ENCODE peak calls at places on chromosome X, in seven cellular contexts. One of them, this sample, is unnamed.

GRCh38 chrX:13123857-13124345 is 79.5 kb upstream of the FAM9C start:
- DNase-seq in choroid plexus epithelial cell: peak; percentile 85
- DNase-seq in cardiac muscle cell: peak; percentile 35
- DNase-seq in fibroblast of mammary gland: peak; percentile 59
- DNase-seq in CD8-positive, alpha-beta T cell: no peak
- DNase-seq in PC-9: no peak
- DNase-seq in transverse colon: no peak
- DNase-seq in this sample: no peak

GRCh38 chrX:70554081-70554480 is 109.4 kb downstream of the DLG3 start:
- DNase-seq in choroid plexus epithelial cell: peak; percentile 52
- DNase-seq in cardiac muscle cell: peak; percentile 58
- DNase-seq in fibroblast of mammary gland: peak; percentile 45
- DNase-seq in CD8-positive, alpha-beta T cell: no peak
- DNase-seq in PC-9: no peak
- DNase-seq in transverse colon: no peak
- DNase-seq in this sample: peak; percentile 49

GRCh38 chrX:41472231-41472815 is 25.2 kb downstream of the NYX start:
- DNase-seq in choroid plexus epithelial cell: no peak
- DNase-seq in cardiac muscle cell: no peak
- DNase-seq in fibroblast of mammary gland: no peak
- DNase-seq in CD8-positive, alpha-beta T cell: no peak
- DNase-seq in PC-9: no peak
- DNase-seq in transverse colon: no peak
- DNase-seq in this sample: no peak

GRCh38 chrX:138748480-138748879 is 37.0 kb upstream of the FGF13 start:
- DNase-seq in choroid plexus epithelial cell: peak; percentile 10
- DNase-seq in cardiac muscle cell: peak; percentile 11
- DNase-seq in fibroblast of mammary gland: peak; percentile 36
- DNase-seq in CD8-positive, alpha-beta T cell: no peak
- DNase-seq in PC-9: no peak
- DNase-seq in transverse colon: no peak
- DNase-seq in this sample: peak; percentile 12

GRCh38 chrX:54921427-54922021 is 900 bp downstream of the TRO start:
- DNase-seq in choroid plexus epithelial cell: peak; percentile 84
- DNase-seq in cardiac muscle cell: peak; percentile 75
- DNase-seq in fibroblast of mammary gland: peak; percentile 67
- DNase-seq in CD8-positive, alpha-beta T cell: peak; percentile 53
- DNase-seq in PC-9: no peak
- DNase-seq in transverse colon: peak; percentile 47
- DNase-seq in this sample: peak; percentile 59

GRCh38 chrX:153725039-153725831 is 579 bp downstream of the ABCD1 start:
- DNase-seq in choroid plexus epithelial cell: no peak
- DNase-seq in cardiac muscle cell: no peak
- DNase-seq in fibroblast of mammary gland: no peak
- DNase-seq in CD8-positive, alpha-beta T cell: peak; percentile 30
- DNase-seq in PC-9: peak; percentile 19
- DNase-seq in transverse colon: no peak
- DNase-seq in this sample: no peak

GRCh38 chrX:72123471-72124185 is 8.1 kb downstream of the RTL5 start:
- DNase-seq in choroid plexus epithelial cell: peak; percentile 71
- DNase-seq in cardiac muscle cell: peak; percentile 66
- DNase-seq in fibroblast of mammary gland: no peak
- DNase-seq in CD8-positive, alpha-beta T cell: no peak
- DNase-seq in PC-9: no peak
- DNase-seq in transverse colon: no peak
- DNase-seq in this sample: peak; percentile 64

GRCh38 chrX:8404443-8404842 is 60.2 kb upstream of the VCX3B start:
- DNase-seq in choroid plexus epithelial cell: peak; percentile 12
- DNase-seq in cardiac muscle cell: peak; percentile 60
- DNase-seq in fibroblast of mammary gland: no peak
- DNase-seq in CD8-positive, alpha-beta T cell: no peak
- DNase-seq in PC-9: peak; percentile 58
- DNase-seq in transverse colon: no peak
- DNase-seq in this sample: no peak

GRCh38 chrX:123962006-123962485 is 540 bp downstream of the STAG2 start:
- DNase-seq in choroid plexus epithelial cell: no peak
- DNase-seq in cardiac muscle cell: peak; percentile 7
- DNase-seq in fibroblast of mammary gland: peak; percentile 33
- DNase-seq in CD8-positive, alpha-beta T cell: no peak
- DNase-seq in PC-9: no peak
- DNase-seq in transverse colon: no peak
- DNase-seq in this sample: peak; percentile 20

GRCh38 chrX:123965712-123966111 is 4.2 kb downstream of the STAG2 start:
- DNase-seq in choroid plexus epithelial cell: no peak
- DNase-seq in cardiac muscle cell: no peak
- DNase-seq in fibroblast of mammary gland: no peak
- DNase-seq in CD8-positive, alpha-beta T cell: no peak
- DNase-seq in PC-9: no peak
- DNase-seq in transverse colon: no peak
- DNase-seq in this sample: no peak

GRCh38 chrX:123961268-123962005 is at the start of gene STAG2:
- DNase-seq in choroid plexus epithelial cell: peak; percentile 93
- DNase-seq in cardiac muscle cell: peak; percentile 93
- DNase-seq in fibroblast of mammary gland: peak; percentile 88
- DNase-seq in CD8-positive, alpha-beta T cell: peak; percentile 42
- DNase-seq in PC-9: peak; percentile 69
- DNase-seq in transverse colon: peak; percentile 77
- DNase-seq in this sample: peak; percentile 92

GRCh38 chrX:123962794-123963373 is 1.4 kb downstream of the STAG2 start:
- DNase-seq in choroid plexus epithelial cell: peak; percentile 97
- DNase-seq in cardiac muscle cell: peak; percentile 97
- DNase-seq in fibroblast of mammary gland: peak; percentile 94
- DNase-seq in CD8-positive, alpha-beta T cell: peak; percentile 93
- DNase-seq in PC-9: peak; percentile 92
- DNase-seq in transverse colon: peak; percentile 89
- DNase-seq in this sample: peak; percentile 97

DNA sequence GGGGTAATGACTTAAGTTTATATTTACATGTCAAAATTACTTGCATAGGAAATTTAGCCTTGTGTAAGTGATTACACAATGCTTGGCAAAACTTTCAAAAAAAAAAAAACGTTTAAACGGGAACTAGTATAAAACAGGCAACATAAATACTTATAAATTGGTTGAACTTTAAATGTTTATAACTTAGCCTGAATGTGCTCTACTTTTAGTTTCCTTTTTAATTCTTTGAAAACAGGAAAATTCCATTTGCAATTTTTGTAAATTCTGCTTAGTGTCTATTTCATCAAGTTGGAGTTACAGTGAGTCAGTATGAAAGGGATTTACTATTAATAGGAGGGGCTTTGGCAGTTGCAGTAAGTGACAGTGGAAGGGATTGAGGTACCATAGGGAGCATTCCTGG is 2.6 kb downstream of the STAG2 start:
- DNase-seq in choroid plexus epithelial cell: peak; percentile 38
- DNase-seq in cardiac muscle cell: peak; percentile 29
- DNase-seq in fibroblast of mammary gland: peak; percentile 30
- DNase-seq in CD8-positive, alpha-beta T cell: no peak
- DNase-seq in PC-9: no peak
- DNase-seq in transverse colon: no peak
- DNase-seq in this sample: peak; percentile 64
- H3K4me3 ChIP-seq in choroid plexus epithelial cell: peak overlapping the region; percentile 50
- H3K4me3 ChIP-seq in cardiac muscle cell: peak overlapping the region; percentile 48
- H3K4me3 ChIP-seq in fibroblast of mammary gland: no peak overlapping the region
- H3K4me3 ChIP-seq in CD8-positive, alpha-beta T cell: no peak overlapping the region
- H3K4me3 ChIP-seq in PC-9: peak overlapping the region; percentile 79
- H3K4me3 ChIP-seq in transverse colon: peak overlapping the region; percentile 56
- H3K4me3 ChIP-seq in this sample: peak overlapping the region; percentile 85

DNA sequence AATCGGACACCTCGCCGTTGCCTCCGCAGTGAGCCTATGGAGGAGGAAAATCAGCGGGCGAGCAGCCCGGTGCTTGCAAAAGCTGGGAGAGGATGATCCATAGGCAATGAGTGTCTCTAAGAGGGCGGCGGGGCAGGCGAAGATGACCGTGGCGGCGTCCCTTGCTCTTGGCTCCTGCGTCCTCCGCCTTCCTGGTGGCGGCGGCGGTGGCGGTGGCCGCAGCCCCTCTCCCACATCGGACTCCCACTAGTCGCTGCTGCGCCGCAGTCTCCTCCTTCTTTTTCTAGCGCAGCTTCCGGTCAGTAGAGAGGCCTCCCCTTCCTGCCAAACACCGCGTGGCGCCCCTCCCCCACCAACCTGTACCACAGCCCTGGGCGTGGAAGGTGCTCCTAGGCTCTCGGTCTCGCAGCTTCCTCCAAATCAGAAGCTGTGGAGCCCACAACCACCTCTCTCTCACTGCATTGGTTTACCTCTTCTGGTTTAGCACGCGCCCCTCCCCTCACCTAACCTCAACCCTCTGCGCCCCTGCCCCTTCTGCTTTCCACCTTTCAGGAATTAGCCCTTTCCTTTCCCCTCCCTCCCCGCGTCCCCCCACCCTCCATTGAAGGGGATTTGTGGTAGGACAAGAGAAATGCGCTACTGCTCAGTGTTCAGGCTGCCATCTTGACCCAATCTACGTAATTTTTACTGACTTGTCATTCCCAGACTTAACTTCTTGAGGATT is at the start of gene SPIN3:
- DNase-seq in choroid plexus epithelial cell: peak; percentile 72
- DNase-seq in cardiac muscle cell: peak; percentile 81
- DNase-seq in fibroblast of mammary gland: peak; percentile 57
- DNase-seq in CD8-positive, alpha-beta T cell: peak; percentile 47
- DNase-seq in PC-9: peak; percentile 97
- DNase-seq in transverse colon: peak; percentile 89
- DNase-seq in this sample: peak; percentile 66
- H3K4me3 ChIP-seq in choroid plexus epithelial cell: peak within 1 kb of the TSS; percentile 75
- H3K4me3 ChIP-seq in cardiac muscle cell: peak within 1 kb of the TSS; percentile 72
- H3K4me3 ChIP-seq in fibroblast of mammary gland: peak within 1 kb of the TSS; percentile 58
- H3K4me3 ChIP-seq in CD8-positive, alpha-beta T cell: peak within 1 kb of the TSS; percentile 50
- H3K4me3 ChIP-seq in PC-9: peak within 1 kb of the TSS; percentile 82
- H3K4me3 ChIP-seq in transverse colon: peak within 1 kb of the TSS; percentile 56
- H3K4me3 ChIP-seq in this sample: peak within 1 kb of the TSS; percentile 77

GRCh38 chrX:135420831-135421230 is 913 bp upstream of the SMIM10L2A start:
- DNase-seq in choroid plexus epithelial cell: no peak
- DNase-seq in cardiac muscle cell: no peak
- DNase-seq in fibroblast of mammary gland: no peak
- DNase-seq in CD8-positive, alpha-beta T cell: no peak
- DNase-seq in PC-9: no peak
- DNase-seq in transverse colon: no peak
- DNase-seq in this sample: no peak

GRCh38 chrX:135425026-135425425 is 3.3 kb downstream of the SMIM10L2A start:
- DNase-seq in choroid plexus epithelial cell: no peak
- DNase-seq in cardiac muscle cell: no peak
- DNase-seq in fibroblast of mammary gland: no peak
- DNase-seq in CD8-positive, alpha-beta T cell: no peak
- DNase-seq in PC-9: no peak
- DNase-seq in transverse colon: no peak
- DNase-seq in this sample: no peak

GRCh38 chrX:135421537-135421931 is 210 bp upstream of the SMIM10L2A start:
- DNase-seq in choroid plexus epithelial cell: peak; percentile 65
- DNase-seq in cardiac muscle cell: peak; percentile 80
- DNase-seq in fibroblast of mammary gland: peak; percentile 40
- DNase-seq in CD8-positive, alpha-beta T cell: peak; percentile 82
- DNase-seq in PC-9: peak; percentile 31
- DNase-seq in transverse colon: peak; percentile 88
- DNase-seq in this sample: peak; percentile 53

GRCh38 chrX:135424469-135424868 is 2.7 kb downstream of the SMIM10L2A start:
- DNase-seq in choroid plexus epithelial cell: no peak
- DNase-seq in cardiac muscle cell: no peak
- DNase-seq in fibroblast of mammary gland: no peak
- DNase-seq in CD8-positive, alpha-beta T cell: no peak
- DNase-seq in PC-9: no peak
- DNase-seq in transverse colon: no peak
- DNase-seq in this sample: no peak

GRCh38 chrX:135421932-135422809 is at the start of gene SMIM10L2A:
- DNase-seq in choroid plexus epithelial cell: no peak
- DNase-seq in cardiac muscle cell: no peak
- DNase-seq in fibroblast of mammary gland: no peak
- DNase-seq in CD8-positive, alpha-beta T cell: peak; percentile 27
- DNase-seq in PC-9: no peak
- DNase-seq in transverse colon: no peak
- DNase-seq in this sample: no peak
- H3K4me3 ChIP-seq in choroid plexus epithelial cell: peak within 1 kb of the TSS; percentile 40
- H3K4me3 ChIP-seq in cardiac muscle cell: peak within 1 kb of the TSS; percentile 48
- H3K4me3 ChIP-seq in fibroblast of mammary gland: peak within 1 kb of the TSS; percentile 12
- H3K4me3 ChIP-seq in CD8-positive, alpha-beta T cell: peak within 1 kb of the TSS; percentile 36
- H3K4me3 ChIP-seq in PC-9: no peak within 1 kb of the TSS
- H3K4me3 ChIP-seq in transverse colon: peak within 1 kb of the TSS; percentile 47
- H3K4me3 ChIP-seq in this sample: peak within 1 kb of the TSS; percentile 41

GRCh38 chrX:143633530-143634372 is 2.1 kb downstream of the SLITRK4 start:
- DNase-seq in choroid plexus epithelial cell: no peak
- DNase-seq in cardiac muscle cell: peak; percentile 25
- DNase-seq in fibroblast of mammary gland: no peak
- DNase-seq in CD8-positive, alpha-beta T cell: no peak
- DNase-seq in PC-9: no peak
- DNase-seq in transverse colon: no peak
- DNase-seq in this sample: no peak
- H3K4me3 ChIP-seq in choroid plexus epithelial cell: no peak overlapping the region
- H3K4me3 ChIP-seq in cardiac muscle cell: peak overlapping the region; percentile 55
- H3K4me3 ChIP-seq in fibroblast of mammary gland: no peak overlapping the region
- H3K4me3 ChIP-seq in CD8-positive, alpha-beta T cell: no peak overlapping the region
- H3K4me3 ChIP-seq in PC-9: no peak overlapping the region
- H3K4me3 ChIP-seq in transverse colon: peak overlapping the region; percentile 21
- H3K4me3 ChIP-seq in this sample: peak overlapping the region; percentile 40

DNA sequence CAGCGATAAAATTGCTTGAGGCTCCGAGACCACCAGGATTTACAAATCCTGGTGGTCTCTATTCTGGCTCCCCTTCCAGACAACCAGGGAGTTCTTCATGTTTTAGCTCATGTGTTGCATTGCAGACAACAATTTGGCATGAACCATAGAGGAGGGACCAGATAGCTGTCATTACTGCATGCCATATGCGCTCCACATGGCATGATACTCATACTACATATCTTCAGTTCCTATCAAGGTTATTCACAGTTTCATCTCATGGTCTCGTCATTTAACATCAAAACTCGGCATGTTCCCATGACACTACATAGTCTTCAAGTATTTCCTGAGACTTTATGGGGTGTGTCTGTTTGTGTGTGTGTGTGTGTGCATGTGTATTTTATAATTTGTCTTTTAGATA is 220.3 kb downstream of the OR13H1 start:
- DNase-seq in choroid plexus epithelial cell: no peak
- DNase-seq in cardiac muscle cell: no peak
- DNase-seq in fibroblast of mammary gland: peak; percentile 42
- DNase-seq in CD8-positive, alpha-beta T cell: no peak
- DNase-seq in PC-9: no peak
- DNase-seq in transverse colon: no peak
- DNase-seq in this sample: no peak
- H3K4me3 ChIP-seq in choroid plexus epithelial cell: no peak overlapping the region
- H3K4me3 ChIP-seq in cardiac muscle cell: no peak overlapping the region
- H3K4me3 ChIP-seq in fibroblast of mammary gland: peak overlapping the region; percentile 24
- H3K4me3 ChIP-seq in CD8-positive, alpha-beta T cell: no peak overlapping the region
- H3K4me3 ChIP-seq in PC-9: no peak overlapping the region
- H3K4me3 ChIP-seq in transverse colon: peak overlapping the region; percentile 21
- H3K4me3 ChIP-seq in this sample: peak overlapping the region; percentile 29

DNA sequence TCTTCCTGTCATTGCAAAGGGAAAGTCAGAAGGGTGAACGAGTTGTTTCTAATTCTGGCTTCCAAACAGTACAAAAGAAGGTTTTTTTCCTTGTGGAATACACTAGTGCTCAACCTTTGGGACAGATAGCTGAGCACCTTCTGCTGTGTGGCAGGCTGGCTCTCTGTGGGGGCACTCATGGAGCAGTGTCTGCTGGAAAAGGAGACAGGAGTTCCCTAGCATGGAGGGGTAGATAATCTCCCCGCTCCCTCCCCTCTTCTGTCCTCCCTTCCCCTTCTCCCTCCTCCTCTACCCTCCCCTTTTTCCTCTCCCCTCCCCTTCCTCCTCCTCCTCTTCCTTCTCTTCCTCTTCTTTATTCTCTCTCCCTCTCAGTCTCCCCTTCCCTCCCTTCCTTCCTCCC is 62.4 kb upstream of the MTM1 start:
- DNase-seq in choroid plexus epithelial cell: no peak
- DNase-seq in cardiac muscle cell: no peak
- DNase-seq in fibroblast of mammary gland: no peak
- DNase-seq in CD8-positive, alpha-beta T cell: no peak
- DNase-seq in PC-9: no peak
- DNase-seq in transverse colon: no peak
- DNase-seq in this sample: no peak
- H3K4me3 ChIP-seq in choroid plexus epithelial cell: no peak overlapping the region
- H3K4me3 ChIP-seq in cardiac muscle cell: no peak overlapping the region
- H3K4me3 ChIP-seq in fibroblast of mammary gland: no peak overlapping the region
- H3K4me3 ChIP-seq in CD8-positive, alpha-beta T cell: no peak overlapping the region
- H3K4me3 ChIP-seq in PC-9: no peak overlapping the region
- H3K4me3 ChIP-seq in transverse colon: no peak overlapping the region
- H3K4me3 ChIP-seq in this sample: no peak overlapping the region